ENCODE peak calls at places on chromosomes 6 and 20, in ten cellular contexts. G, B, L, J, Q, O, H, C, U and X are unnamed samples.

GRCh38 chr6:28207244-28208179 is 17.6 kb upstream of the ZSCAN9 start:
- DNase-seq in G (no peak), B (peak; percentile 71), L (no peak), J (peak; percentile 56), Q (no peak), O (no peak), H (no peak), C (no peak), U (peak; percentile 30), X (peak; percentile 29)

GRCh38 chr20:63706852-63707557 is 771 bp downstream of the ARFRP1 start:
- DNase-seq in G (no peak), B (peak; percentile 77), L (peak; percentile 72), J (peak; percentile 68), Q (no peak), O (peak; percentile 46), H (no peak), C (no peak), U (peak; percentile 48), X (peak; percentile 47)

GRCh38 chr6:159099311-159099710 is 54.5 kb upstream of the TAGAP start:
- DNase-seq in G (no peak), B (no peak), L (no peak), J (no peak), Q (no peak), O (no peak), H (no peak), C (no peak), U (no peak), X (no peak)

GRCh38 chr6:31126416-31127175 is 6.3 kb upstream of the CDSN start:
- DNase-seq in G (no peak), B (no peak), L (no peak), J (no peak), Q (no peak), O (peak; percentile 59), H (no peak), C (no peak), U (no peak), X (no peak)

GRCh38 chr6:153563001-153563400 is 431.9 kb upstream of the RGS17 start:
- DNase-seq in G (no peak), B (no peak), L (no peak), J (no peak), Q (no peak), O (no peak), H (no peak), C (no peak), U (no peak), X (no peak)

GRCh38 chr6:168125429-168126001 is 46.5 kb upstream of the FRMD1 start:
- DNase-seq in G (no peak), B (no peak), L (peak; percentile 23), J (no peak), Q (no peak), O (no peak), H (no peak), C (no peak), U (no peak), X (no peak)

GRCh38 chr20:42046686-42047085 is 428.5 kb upstream of the CHD6 start:
- DNase-seq in G (no peak), B (no peak), L (no peak), J (no peak), Q (no peak), O (no peak), H (no peak), C (no peak), U (no peak), X (no peak)

GRCh38 chr6:148144917-148145521 is 197.6 kb upstream of the SASH1 start:
- DNase-seq in G (peak; percentile 43), B (peak; percentile 77), L (peak; percentile 68), J (peak; percentile 88), Q (no peak), O (peak; percentile 67), H (peak; percentile 56), C (peak; percentile 12), U (peak; percentile 68), X (peak; percentile 81)

GRCh38 chr6:16737389-16737788 is 23.9 kb downstream of the ATXN1 start:
- DNase-seq in G (no peak), B (no peak), L (no peak), J (no peak), Q (no peak), O (no peak), H (no peak), C (no peak), U (peak; percentile 67), X (peak; percentile 65)

GRCh38 chr20:15653396-15654207 is 919.6 kb downstream of the KIF16B start:
- DNase-seq in G (no peak), B (no peak), L (no peak), J (no peak), Q (no peak), O (no peak), H (no peak), C (no peak), U (peak; percentile 84), X (no peak)

GRCh38 chr6:130303436-130303835 is 62.4 kb upstream of the TMEM200A start:
- DNase-seq in G (peak; percentile 89), B (no peak), L (no peak), J (no peak), Q (no peak), O (no peak), H (no peak), C (no peak), U (peak; percentile 21), X (no peak)

GRCh38 chr6:31892821-31893220 is 4.7 kb downstream of the EHMT2 start:
- DNase-seq in G (no peak), B (no peak), L (no peak), J (no peak), Q (no peak), O (no peak), H (no peak), C (no peak), U (no peak), X (no peak)

GRCh38 chr20:45695496-45695895 is 6.3 kb upstream of the WFDC13 start:
- DNase-seq in G (no peak), B (no peak), L (no peak), J (no peak), Q (no peak), O (no peak), H (no peak), C (no peak), U (no peak), X (no peak)
- H3K4me3 ChIP-seq in G (no peak overlapping the region), B (no peak overlapping the region), L (no peak overlapping the region), J (no peak overlapping the region), Q (no peak overlapping the region), O (no peak overlapping the region), H (no peak overlapping the region), C (no peak overlapping the region), U (no peak overlapping the region), X (no peak overlapping the region)

GRCh38 chr20:8398289-8399051 is 266.4 kb downstream of the PLCB1 start:
- DNase-seq in G (no peak), B (no peak), L (no peak), J (no peak), Q (no peak), O (no peak), H (no peak), C (no peak), U (no peak), X (no peak)
- TF ChIP-seq CTCF in G (no peak), B (no peak), L (no peak), J (no peak), Q (no peak), O (no peak), H (no peak), C (no peak), U (peak; percentile 20), X (no peak)

GRCh38 chr6:119344306-119344705 is 5.3 kb downstream of the MAN1A1 start:
- DNase-seq in G (no peak), B (peak; percentile 27), L (no peak), J (no peak), Q (no peak), O (no peak), H (no peak), C (no peak), U (peak; percentile 29), X (no peak)

GRCh38 chr6:119343167-119343566 is 6.4 kb downstream of the MAN1A1 start:
- DNase-seq in G (no peak), B (no peak), L (no peak), J (no peak), Q (no peak), O (no peak), H (no peak), C (no peak), U (no peak), X (no peak)

GRCh38 chr6:119345114-119345513 is 4.4 kb downstream of the MAN1A1 start:
- DNase-seq in G (no peak), B (no peak), L (no peak), J (no peak), Q (no peak), O (no peak), H (no peak), C (no peak), U (no peak), X (no peak)

GRCh38 chr6:119342430-119342829 is 7.1 kb downstream of the MAN1A1 start:
- DNase-seq in G (no peak), B (no peak), L (no peak), J (no peak), Q (no peak), O (no peak), H (no peak), C (no peak), U (no peak), X (no peak)

DNA sequence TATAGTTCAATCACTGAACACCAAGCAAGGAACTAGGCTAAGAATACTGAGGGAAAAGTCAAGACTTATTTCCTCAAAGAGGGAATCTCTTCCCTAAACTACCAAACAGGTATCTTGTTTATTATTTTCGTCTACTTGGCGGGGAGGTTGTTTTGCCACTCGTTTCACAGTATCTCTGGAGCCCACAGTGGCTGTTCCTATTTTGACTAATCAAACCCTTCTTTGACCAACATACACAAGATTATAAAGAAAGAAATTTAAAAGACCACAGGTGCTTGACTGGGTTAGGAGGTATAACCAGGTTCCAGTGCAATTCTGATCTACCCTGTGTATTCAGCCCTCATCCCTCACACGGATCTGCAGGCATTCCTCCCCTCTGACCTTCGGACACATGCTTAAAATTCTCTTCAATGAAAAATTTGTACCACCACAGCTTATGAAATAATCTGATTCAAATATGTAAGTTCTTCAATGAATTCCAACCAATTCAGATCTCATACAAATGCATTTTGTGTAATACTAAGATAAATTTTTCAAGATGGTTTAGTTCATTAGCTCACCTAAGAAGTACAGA is 5.9 kb downstream of the MAN1A1 start:
- DNase-seq in G (no peak), B (no peak), L (no peak), J (no peak), Q (no peak), O (no peak), H (no peak), C (no peak), U (no peak), X (no peak)
- H3K4me3 ChIP-seq in G (no peak overlapping the region), B (no peak overlapping the region), L (peak overlapping the region; percentile 94), J (peak overlapping the region; percentile 90), Q (no peak overlapping the region), O (no peak overlapping the region), H (no peak overlapping the region), C (no peak overlapping the region), U (peak overlapping the region; percentile 97), X (no peak overlapping the region)

DNA sequence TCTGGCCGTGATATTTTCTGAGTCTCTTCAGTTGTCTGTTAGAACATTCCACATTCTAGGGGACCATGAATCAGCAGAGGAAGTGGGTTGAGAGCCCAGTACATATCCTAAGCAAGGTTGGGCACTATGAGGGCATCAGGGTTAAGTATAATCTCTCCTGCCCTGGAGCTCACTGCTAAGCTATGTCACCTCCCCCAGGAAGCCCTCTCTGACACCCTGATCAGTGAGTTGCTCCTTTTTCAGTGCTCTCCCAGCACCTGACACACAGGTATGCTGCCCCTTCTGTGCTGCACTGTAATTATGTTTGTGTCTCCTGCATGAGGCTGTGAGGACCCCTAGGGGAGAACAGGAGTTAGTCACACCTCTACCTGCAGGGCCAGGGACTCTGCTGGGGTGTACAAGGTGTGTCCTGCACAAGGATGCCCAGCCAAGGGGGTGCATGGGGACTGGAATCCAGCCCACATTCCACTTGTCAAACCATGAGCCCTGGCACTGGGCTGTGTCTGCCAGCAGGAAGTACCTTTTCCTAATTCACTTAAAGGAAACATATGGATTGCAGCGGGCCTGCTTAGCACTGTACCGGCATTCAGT is 3.9 kb downstream of the RAB44 start:
- DNase-seq in G (no peak), B (no peak), L (no peak), J (no peak), Q (no peak), O (no peak), H (no peak), C (no peak), U (no peak), X (no peak)
- TF ChIP-seq CTCF in G (peak; percentile 10), B (no peak), L (no peak), J (no peak), Q (peak; percentile 43), O (no peak), H (no peak), C (peak; percentile 14), U (no peak), X (no peak)